ENCODE peak calls at places on chromosomes 11 and 22, in seven cellular contexts. One of them, this sample, is unnamed.

GRCh38 chr11:12174145-12175143 is 64.1 kb downstream of the MICAL2 start:
- DNase-seq in HFF-Myc: no peak
- DNase-seq in cardiac muscle cell: peak; percentile 39
- DNase-seq in GM06990: peak; percentile 59
- DNase-seq in astrocyte of the spinal cord: peak; percentile 71
- DNase-seq in GM23338: no peak
- DNase-seq in lower leg skin: no peak
- DNase-seq in this sample: peak; percentile 70

GRCh38 chr22:48187272-48187855 is 1424.9 kb downstream of the TBC1D22A start:
- DNase-seq in astrocyte of the spinal cord: no peak
- DNase-seq in HFF-Myc: no peak
- DNase-seq in GM23338: no peak
- DNase-seq in cardiac muscle cell: no peak
- DNase-seq in lower leg skin: no peak
- DNase-seq in GM06990: no peak
- DNase-seq in this sample: no peak

GRCh38 chr11:73308003-73308962 is at the start of gene ARHGEF17:
- DNase-seq in GM06990: no peak
- DNase-seq in HFF-Myc: no peak
- DNase-seq in lower leg skin: peak; percentile 49
- DNase-seq in GM23338: peak; percentile 88
- DNase-seq in astrocyte of the spinal cord: peak; percentile 88
- DNase-seq in cardiac muscle cell: peak; percentile 88
- DNase-seq in this sample: no peak

GRCh38 chr11:106468531-106468930 is 391.1 kb downstream of the AASDHPPT start:
- DNase-seq in cardiac muscle cell: peak; percentile 27
- DNase-seq in GM06990: no peak
- DNase-seq in astrocyte of the spinal cord: no peak
- DNase-seq in GM23338: no peak
- DNase-seq in HFF-Myc: no peak
- DNase-seq in lower leg skin: no peak
- DNase-seq in this sample: no peak

GRCh38 chr11:108115495-108116140 is 5.7 kb upstream of the ACAT1 start:
- DNase-seq in cardiac muscle cell: peak; percentile 92
- DNase-seq in astrocyte of the spinal cord: peak; percentile 92
- DNase-seq in lower leg skin: peak; percentile 71
- DNase-seq in HFF-Myc: peak; percentile 54
- DNase-seq in GM06990: no peak
- DNase-seq in GM23338: peak; percentile 53
- DNase-seq in this sample: no peak

GRCh38 chr11:27008811-27009535 is 15.1 kb downstream of the FIBIN start:
- DNase-seq in GM23338: no peak
- DNase-seq in lower leg skin: no peak
- DNase-seq in GM06990: no peak
- DNase-seq in astrocyte of the spinal cord: no peak
- DNase-seq in HFF-Myc: no peak
- DNase-seq in cardiac muscle cell: no peak
- DNase-seq in this sample: no peak

GRCh38 chr22:19703869-19704268 is 10.4 kb upstream of the SEPTIN5 start:
- DNase-seq in lower leg skin: no peak
- DNase-seq in GM23338: no peak
- DNase-seq in GM06990: no peak
- DNase-seq in cardiac muscle cell: no peak
- DNase-seq in astrocyte of the spinal cord: no peak
- DNase-seq in HFF-Myc: no peak
- DNase-seq in this sample: no peak

GRCh38 chr22:40055143-40055926 is 60.6 kb downstream of the FAM83F start:
- DNase-seq in astrocyte of the spinal cord: no peak
- DNase-seq in cardiac muscle cell: no peak
- DNase-seq in GM23338: no peak
- DNase-seq in GM06990: peak; percentile 71
- DNase-seq in HFF-Myc: no peak
- DNase-seq in lower leg skin: no peak
- DNase-seq in this sample: peak; percentile 54

GRCh38 chr22:47218671-47219070 is 456.2 kb downstream of the TBC1D22A start:
- DNase-seq in astrocyte of the spinal cord: no peak
- DNase-seq in GM23338: no peak
- DNase-seq in HFF-Myc: no peak
- DNase-seq in lower leg skin: peak; percentile 2
- DNase-seq in GM06990: no peak
- DNase-seq in cardiac muscle cell: no peak
- DNase-seq in this sample: no peak

GRCh38 chr11:95930948-95931347 is 7.0 kb upstream of the MTMR2 start:
- DNase-seq in HFF-Myc: no peak
- DNase-seq in astrocyte of the spinal cord: no peak
- DNase-seq in GM06990: no peak
- DNase-seq in cardiac muscle cell: no peak
- DNase-seq in GM23338: no peak
- DNase-seq in lower leg skin: no peak
- DNase-seq in this sample: no peak

GRCh38 chr11:73359930-73360742 is 16.1 kb upstream of the RELT start:
- DNase-seq in HFF-Myc: peak; percentile 39
- DNase-seq in lower leg skin: no peak
- DNase-seq in GM06990: no peak
- DNase-seq in astrocyte of the spinal cord: peak; percentile 26
- DNase-seq in cardiac muscle cell: peak; percentile 57
- DNase-seq in GM23338: peak; percentile 78
- DNase-seq in this sample: no peak

GRCh38 chr11:37525336-37525735 is 927.3 kb upstream of the RAG2 start:
- DNase-seq in GM06990: no peak
- DNase-seq in lower leg skin: no peak
- DNase-seq in HFF-Myc: no peak
- DNase-seq in cardiac muscle cell: peak; percentile 36
- DNase-seq in astrocyte of the spinal cord: no peak
- DNase-seq in GM23338: no peak
- DNase-seq in this sample: no peak

GRCh38 chr22:41036924-41037323 is 55.5 kb upstream of the EP300 start:
- DNase-seq in HFF-Myc: no peak
- DNase-seq in GM06990: no peak
- DNase-seq in GM23338: no peak
- DNase-seq in cardiac muscle cell: no peak
- DNase-seq in lower leg skin: no peak
- DNase-seq in astrocyte of the spinal cord: no peak
- DNase-seq in this sample: no peak

GRCh38 chr22:46835693-46836092 is 73.2 kb downstream of the TBC1D22A start:
- DNase-seq in GM23338: no peak
- DNase-seq in lower leg skin: no peak
- DNase-seq in GM06990: no peak
- DNase-seq in HFF-Myc: no peak
- DNase-seq in astrocyte of the spinal cord: no peak
- DNase-seq in cardiac muscle cell: no peak
- DNase-seq in this sample: no peak

GRCh38 chr11:128040603-128041002 is 546.8 kb downstream of the ETS1 start:
- DNase-seq in lower leg skin: no peak
- DNase-seq in astrocyte of the spinal cord: no peak
- DNase-seq in GM06990: no peak
- DNase-seq in GM23338: no peak
- DNase-seq in HFF-Myc: no peak
- DNase-seq in cardiac muscle cell: peak; percentile 69
- DNase-seq in this sample: no peak

GRCh38 chr11:76313271-76313670 is 67.7 kb downstream of the THAP12 start:
- DNase-seq in astrocyte of the spinal cord: no peak
- DNase-seq in HFF-Myc: no peak
- DNase-seq in GM06990: no peak
- DNase-seq in cardiac muscle cell: no peak
- DNase-seq in GM23338: no peak
- DNase-seq in lower leg skin: no peak
- DNase-seq in this sample: no peak

GRCh38 chr11:107780775-107781174 is 68.9 kb upstream of the SLN start:
- DNase-seq in GM06990: no peak
- DNase-seq in cardiac muscle cell: peak; percentile 5
- DNase-seq in HFF-Myc: no peak
- DNase-seq in GM23338: no peak
- DNase-seq in astrocyte of the spinal cord: no peak
- DNase-seq in lower leg skin: no peak
- DNase-seq in this sample: no peak

GRCh38 chr22:32852346-32853251 is 51.1 kb downstream of the TIMP3 start:
- DNase-seq in GM06990: no peak
- DNase-seq in GM23338: no peak
- DNase-seq in astrocyte of the spinal cord: peak; percentile 57
- DNase-seq in lower leg skin: peak; percentile 49
- DNase-seq in HFF-Myc: no peak
- DNase-seq in cardiac muscle cell: peak; percentile 72
- DNase-seq in this sample: no peak

GRCh38 chr11:90476442-90477007 is 253.7 kb upstream of the CHORDC1 start:
- DNase-seq in astrocyte of the spinal cord: peak; percentile 33
- DNase-seq in cardiac muscle cell: peak; percentile 12
- DNase-seq in HFF-Myc: no peak
- DNase-seq in GM06990: peak; percentile 10
- DNase-seq in GM23338: peak; percentile 67
- DNase-seq in lower leg skin: peak; percentile 15
- DNase-seq in this sample: peak; percentile 19

GRCh38 chr22:34324763-34325162 is 404.5 kb upstream of the LARGE1 start:
- DNase-seq in cardiac muscle cell: no peak
- DNase-seq in astrocyte of the spinal cord: no peak
- DNase-seq in GM06990: no peak
- DNase-seq in lower leg skin: no peak
- DNase-seq in GM23338: no peak
- DNase-seq in HFF-Myc: no peak
- DNase-seq in this sample: no peak

GRCh38 chr22:33984741-33985287 is 64.5 kb upstream of the LARGE1 start:
- DNase-seq in GM06990: no peak
- DNase-seq in lower leg skin: no peak
- DNase-seq in astrocyte of the spinal cord: no peak
- DNase-seq in HFF-Myc: no peak
- DNase-seq in cardiac muscle cell: no peak
- DNase-seq in GM23338: no peak
- DNase-seq in this sample: no peak

GRCh38 chr11:67059671-67060070 is 3.0 kb downstream of the RHOD start:
- DNase-seq in HFF-Myc: no peak
- DNase-seq in lower leg skin: no peak
- DNase-seq in GM23338: no peak
- DNase-seq in astrocyte of the spinal cord: no peak
- DNase-seq in cardiac muscle cell: no peak
- DNase-seq in GM06990: no peak
- DNase-seq in this sample: no peak

GRCh38 chr22:38051261-38051660 is 5.9 kb upstream of the PICK1 start:
- DNase-seq in lower leg skin: no peak
- DNase-seq in astrocyte of the spinal cord: no peak
- DNase-seq in HFF-Myc: no peak
- DNase-seq in GM23338: no peak
- DNase-seq in GM06990: no peak
- DNase-seq in cardiac muscle cell: no peak
- DNase-seq in this sample: no peak

GRCh38 chr22:46044718-46045458 is 67.9 kb upstream of the WNT7B start:
- DNase-seq in HFF-Myc: no peak
- DNase-seq in lower leg skin: no peak
- DNase-seq in astrocyte of the spinal cord: no peak
- DNase-seq in cardiac muscle cell: peak; percentile 46
- DNase-seq in GM06990: no peak
- DNase-seq in GM23338: peak; percentile 76
- DNase-seq in this sample: no peak

GRCh38 chr11:106306942-106307341 is 229.5 kb downstream of the AASDHPPT start:
- DNase-seq in GM06990: no peak
- DNase-seq in cardiac muscle cell: no peak
- DNase-seq in lower leg skin: no peak
- DNase-seq in HFF-Myc: no peak
- DNase-seq in GM23338: no peak
- DNase-seq in astrocyte of the spinal cord: no peak
- DNase-seq in this sample: no peak

GRCh38 chr11:122137081-122137793 is 21.2 kb upstream of the BLID start:
- DNase-seq in GM23338: no peak
- DNase-seq in cardiac muscle cell: peak; percentile 92
- DNase-seq in lower leg skin: no peak
- DNase-seq in GM06990: no peak
- DNase-seq in HFF-Myc: peak; percentile 75
- DNase-seq in astrocyte of the spinal cord: peak; percentile 91
- DNase-seq in this sample: no peak

GRCh38 chr22:23163665-23164064 is 16.6 kb upstream of the BCR start:
- DNase-seq in GM23338: no peak
- DNase-seq in astrocyte of the spinal cord: no peak
- DNase-seq in HFF-Myc: no peak
- DNase-seq in lower leg skin: peak; percentile 38
- DNase-seq in cardiac muscle cell: no peak
- DNase-seq in GM06990: no peak
- DNase-seq in this sample: no peak

GRCh38 chr11:114399903-114400221 is 449 bp downstream of the C11orf71 start:
- DNase-seq in HFF-Myc: no peak
- DNase-seq in cardiac muscle cell: peak; percentile 74
- DNase-seq in GM23338: peak; percentile 92
- DNase-seq in astrocyte of the spinal cord: no peak
- DNase-seq in GM06990: no peak
- DNase-seq in lower leg skin: no peak
- DNase-seq in this sample: peak; percentile 2

GRCh38 chr11:20599424-20600346 is at the start of gene SLC6A5:
- DNase-seq in astrocyte of the spinal cord: peak; percentile 33
- DNase-seq in GM23338: peak; percentile 96
- DNase-seq in GM06990: no peak
- DNase-seq in HFF-Myc: peak; percentile 22
- DNase-seq in cardiac muscle cell: peak; percentile 73
- DNase-seq in lower leg skin: no peak
- DNase-seq in this sample: no peak

DNA sequence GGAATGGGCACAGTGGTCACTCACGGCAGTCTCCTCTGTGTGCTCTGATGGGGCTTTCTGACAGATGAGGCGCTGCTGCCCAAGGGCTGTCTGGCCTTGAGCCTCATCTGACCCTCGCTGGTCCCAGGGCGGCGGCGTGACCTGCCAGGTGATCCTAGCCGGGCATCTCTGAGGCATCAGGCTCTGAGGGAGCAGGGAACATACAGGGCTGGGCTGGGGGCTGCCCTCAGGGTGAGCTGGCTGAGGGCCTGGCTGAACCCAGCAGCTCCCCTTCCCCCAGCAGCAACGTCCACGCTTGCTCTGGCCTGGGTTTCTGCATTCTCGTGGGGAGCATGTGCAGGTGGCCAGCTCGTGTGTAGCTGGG is 47.6 kb downstream of the MOB2 start:
- DNase-seq in lower leg skin: no peak
- DNase-seq in GM06990: no peak
- DNase-seq in HFF-Myc: no peak
- DNase-seq in cardiac muscle cell: no peak
- DNase-seq in GM23338: no peak
- DNase-seq in astrocyte of the spinal cord: no peak
- DNase-seq in this sample: no peak
- H3K4me3 ChIP-seq in lower leg skin: no peak overlapping the region
- H3K4me3 ChIP-seq in GM06990: no peak overlapping the region
- H3K4me3 ChIP-seq in HFF-Myc: no peak overlapping the region
- H3K4me3 ChIP-seq in cardiac muscle cell: no peak overlapping the region
- H3K4me3 ChIP-seq in GM23338: no peak overlapping the region
- H3K4me3 ChIP-seq in astrocyte of the spinal cord: no peak overlapping the region
- H3K4me3 ChIP-seq in this sample: no peak overlapping the region

GRCh38 chr22:17336061-17336460 is 33.2 kb upstream of the CECR2 start:
- DNase-seq in GM23338: no peak
- DNase-seq in lower leg skin: no peak
- DNase-seq in GM06990: no peak
- DNase-seq in cardiac muscle cell: no peak
- DNase-seq in astrocyte of the spinal cord: no peak
- DNase-seq in HFF-Myc: no peak
- DNase-seq in this sample: no peak
- TF ChIP-seq CTCF in GM23338: no peak
- TF ChIP-seq CTCF in lower leg skin: no peak
- TF ChIP-seq CTCF in GM06990: no peak
- TF ChIP-seq CTCF in cardiac muscle cell: no peak
- TF ChIP-seq CTCF in astrocyte of the spinal cord: no peak
- TF ChIP-seq CTCF in HFF-Myc: no peak
- TF ChIP-seq CTCF in this sample: no peak

GRCh38 chr11:62710001-62710345 is 2.5 kb downstream of the GNG3 start:
- DNase-seq in cardiac muscle cell: peak; percentile 48
- DNase-seq in GM06990: no peak
- DNase-seq in HFF-Myc: no peak
- DNase-seq in lower leg skin: no peak
- DNase-seq in GM23338: no peak
- DNase-seq in astrocyte of the spinal cord: no peak
- DNase-seq in this sample: no peak
- H3K4me3 ChIP-seq in cardiac muscle cell: peak overlapping the region; percentile 32
- H3K4me3 ChIP-seq in GM06990: peak overlapping the region; percentile 64
- H3K4me3 ChIP-seq in HFF-Myc: peak overlapping the region; percentile 46
- H3K4me3 ChIP-seq in lower leg skin: peak overlapping the region; percentile 28
- H3K4me3 ChIP-seq in GM23338: peak overlapping the region; percentile 82
- H3K4me3 ChIP-seq in astrocyte of the spinal cord: peak overlapping the region; percentile 54
- H3K4me3 ChIP-seq in this sample: peak overlapping the region; percentile 56

GRCh38 chr11:124897681-124898680 is at the start of gene ROBO4:
- DNase-seq in HFF-Myc: peak; percentile 82
- DNase-seq in astrocyte of the spinal cord: peak; percentile 94
- DNase-seq in cardiac muscle cell: peak; percentile 90
- DNase-seq in GM06990: no peak
- DNase-seq in GM23338: no peak
- DNase-seq in lower leg skin: no peak
- DNase-seq in this sample: no peak
- TF ChIP-seq CTCF in HFF-Myc: peak; percentile 47
- TF ChIP-seq CTCF in astrocyte of the spinal cord: peak; percentile 17
- TF ChIP-seq CTCF in cardiac muscle cell: peak; percentile 16
- TF ChIP-seq CTCF in GM06990: no peak
- TF ChIP-seq CTCF in GM23338: peak; percentile 4
- TF ChIP-seq CTCF in lower leg skin: no peak
- TF ChIP-seq CTCF in this sample: no peak

This sample was measured in GM12864.